ENCODE peak calls at places on chromosomes 12 and 14, in seven cellular contexts. One of them, this sample, is unnamed.

GRCh38 chr12:47209014-47209413 is 129.3 kb upstream of the AMIGO2 start:
- DNase-seq in naive B cell: no peak
- DNase-seq in WTC11: no peak
- DNase-seq in GM18507: no peak
- DNase-seq in OCI-LY7: no peak
- DNase-seq in tibial artery: no peak
- DNase-seq in A549: no peak
- DNase-seq in this sample: no peak

GRCh38 chr12:44053550-44054243 is 217.8 kb downstream of the TMEM117 start:
- DNase-seq in GM18507: no peak
- DNase-seq in tibial artery: no peak
- DNase-seq in OCI-LY7: no peak
- DNase-seq in naive B cell: no peak
- DNase-seq in A549: no peak
- DNase-seq in WTC11: no peak
- DNase-seq in this sample: no peak

GRCh38 chr12:25248732-25249131 is 2.0 kb downstream of the KRAS start:
- DNase-seq in tibial artery: no peak
- DNase-seq in WTC11: no peak
- DNase-seq in OCI-LY7: no peak
- DNase-seq in naive B cell: no peak
- DNase-seq in GM18507: no peak
- DNase-seq in A549: no peak
- DNase-seq in this sample: no peak

GRCh38 chr12:34399631-34400422 is 377.5 kb downstream of the ALG10 start:
- DNase-seq in WTC11: peak
- DNase-seq in OCI-LY7: no peak
- DNase-seq in GM18507: no peak
- DNase-seq in A549: no peak
- DNase-seq in tibial artery: peak
- DNase-seq in naive B cell: no peak
- DNase-seq in this sample: peak

GRCh38 chr14:105172476-105172875 is 3.9 kb upstream of the JAG2 start:
- DNase-seq in tibial artery: no peak
- DNase-seq in naive B cell: no peak
- DNase-seq in GM18507: no peak
- DNase-seq in WTC11: no peak
- DNase-seq in OCI-LY7: no peak
- DNase-seq in A549: no peak
- DNase-seq in this sample: no peak

GRCh38 chr14:23119362-23120327 is 590 bp upstream of the CEBPE start:
- DNase-seq in tibial artery: no peak
- DNase-seq in A549: no peak
- DNase-seq in WTC11: no peak
- DNase-seq in OCI-LY7: peak
- DNase-seq in naive B cell: peak
- DNase-seq in GM18507: peak
- DNase-seq in this sample: no peak

GRCh38 chr12:95522692-95523091 is 28.6 kb downstream of the USP44 start:
- DNase-seq in WTC11: no peak
- DNase-seq in A549: no peak
- DNase-seq in OCI-LY7: no peak
- DNase-seq in tibial artery: no peak
- DNase-seq in naive B cell: no peak
- DNase-seq in GM18507: no peak
- DNase-seq in this sample: no peak

GRCh38 chr12:123761841-123762714 is at the start of gene DNAH10:
- DNase-seq in GM18507: peak
- DNase-seq in OCI-LY7: peak
- DNase-seq in naive B cell: peak
- DNase-seq in WTC11: peak
- DNase-seq in tibial artery: no peak
- DNase-seq in A549: no peak
- DNase-seq in this sample: no peak

GRCh38 chr14:104359969-104360442 is 219.6 kb upstream of the C14orf180 start:
- DNase-seq in A549: no peak
- DNase-seq in tibial artery: peak
- DNase-seq in OCI-LY7: no peak
- DNase-seq in GM18507: no peak
- DNase-seq in WTC11: no peak
- DNase-seq in naive B cell: no peak
- DNase-seq in this sample: no peak

GRCh38 chr12:40833818-40834217 is 141.6 kb downstream of the CNTN1 start:
- DNase-seq in tibial artery: no peak
- DNase-seq in WTC11: no peak
- DNase-seq in GM18507: no peak
- DNase-seq in naive B cell: no peak
- DNase-seq in OCI-LY7: no peak
- DNase-seq in A549: no peak
- DNase-seq in this sample: no peak

GRCh38 chr12:66232258-66232657 is 43.2 kb downstream of the IRAK3 start:
- DNase-seq in GM18507: no peak
- DNase-seq in naive B cell: no peak
- DNase-seq in tibial artery: no peak
- DNase-seq in OCI-LY7: peak
- DNase-seq in A549: no peak
- DNase-seq in WTC11: no peak
- DNase-seq in this sample: no peak

GRCh38 chr14:65072937-65073336 is 29.4 kb downstream of the MAX start:
- DNase-seq in OCI-LY7: no peak
- DNase-seq in WTC11: no peak
- DNase-seq in naive B cell: no peak
- DNase-seq in tibial artery: no peak
- DNase-seq in A549: no peak
- DNase-seq in GM18507: no peak
- DNase-seq in this sample: no peak

GRCh38 chr14:87896393-87897380 is 96.3 kb downstream of the GALC start:
- DNase-seq in GM18507: peak
- DNase-seq in naive B cell: no peak
- DNase-seq in tibial artery: no peak
- DNase-seq in OCI-LY7: peak
- DNase-seq in WTC11: no peak
- DNase-seq in A549: peak
- DNase-seq in this sample: no peak

GRCh38 chr12:75996907-75997447 is 34.6 kb downstream of the PHLDA1 start:
- DNase-seq in A549: no peak
- DNase-seq in OCI-LY7: no peak
- DNase-seq in WTC11: no peak
- DNase-seq in tibial artery: no peak
- DNase-seq in naive B cell: no peak
- DNase-seq in GM18507: no peak
- DNase-seq in this sample: no peak

GRCh38 chr14:97353102-97353501 is 555.9 kb downstream of the VRK1 start:
- DNase-seq in OCI-LY7: no peak
- DNase-seq in GM18507: no peak
- DNase-seq in naive B cell: no peak
- DNase-seq in tibial artery: no peak
- DNase-seq in WTC11: no peak
- DNase-seq in A549: no peak
- DNase-seq in this sample: no peak

GRCh38 chr14:60753264-60754126 is 18.9 kb downstream of the MNAT1 start:
- DNase-seq in A549: no peak
- DNase-seq in tibial artery: no peak
- DNase-seq in GM18507: peak
- DNase-seq in OCI-LY7: no peak
- DNase-seq in naive B cell: peak
- DNase-seq in WTC11: no peak
- DNase-seq in this sample: no peak

GRCh38 chr14:101683365-101683764 is 78.1 kb upstream of the PPP2R5C start:
- DNase-seq in naive B cell: no peak
- DNase-seq in OCI-LY7: no peak
- DNase-seq in WTC11: no peak
- DNase-seq in GM18507: no peak
- DNase-seq in A549: no peak
- DNase-seq in tibial artery: no peak
- DNase-seq in this sample: no peak

GRCh38 chr14:100234511-100234910 is 4.4 kb upstream of the YY1 start:
- DNase-seq in OCI-LY7: no peak
- DNase-seq in GM18507: no peak
- DNase-seq in A549: no peak
- DNase-seq in WTC11: no peak
- DNase-seq in tibial artery: no peak
- DNase-seq in naive B cell: no peak
- DNase-seq in this sample: no peak

GRCh38 chr12:39852346-39852745 is 232.7 kb upstream of the ABCD2 start:
- DNase-seq in tibial artery: no peak
- DNase-seq in A549: no peak
- DNase-seq in naive B cell: no peak
- DNase-seq in OCI-LY7: no peak
- DNase-seq in GM18507: no peak
- DNase-seq in WTC11: no peak
- DNase-seq in this sample: no peak

GRCh38 chr12:10600988-10601387 is 12.4 kb downstream of the MAGOHB start:
- DNase-seq in tibial artery: no peak
- DNase-seq in OCI-LY7: no peak
- DNase-seq in A549: no peak
- DNase-seq in naive B cell: no peak
- DNase-seq in WTC11: no peak
- DNase-seq in GM18507: no peak
- DNase-seq in this sample: no peak

GRCh38 chr14:97442363-97442762 is 645.2 kb downstream of the VRK1 start:
- DNase-seq in OCI-LY7: no peak
- DNase-seq in WTC11: no peak
- DNase-seq in tibial artery: no peak
- DNase-seq in GM18507: no peak
- DNase-seq in naive B cell: no peak
- DNase-seq in A549: no peak
- DNase-seq in this sample: no peak

GRCh38 chr12:29428630-29429029 is 47.7 kb upstream of the ERGIC2 start:
- DNase-seq in OCI-LY7: no peak
- DNase-seq in naive B cell: no peak
- DNase-seq in GM18507: no peak
- DNase-seq in tibial artery: no peak
- DNase-seq in A549: no peak
- DNase-seq in WTC11: no peak
- DNase-seq in this sample: peak

This sample was measured in PC-9.